ENCODE peak calls at places on chromosomes 7 and 10, in five cellular contexts. One of them, this sample, is unnamed.

GRCh38 chr7:27123477-27124053 is 7.0 kb downstream of the HOXA4 start:
- DNase-seq in cardiac fibroblast: no peak
- DNase-seq in AG04449: no peak
- DNase-seq in B cell: no peak
- DNase-seq in mesothelial cell of epicardium: no peak
- DNase-seq in this sample: no peak

GRCh38 chr10:74728225-74728624 is 98.2 kb upstream of the KAT6B start:
- DNase-seq in AG04449: no peak
- DNase-seq in B cell: no peak
- DNase-seq in mesothelial cell of epicardium: no peak
- DNase-seq in cardiac fibroblast: peak; percentile 5
- DNase-seq in this sample: no peak

GRCh38 chr10:66822801-66823200 is 103.0 kb upstream of the LRRTM3 start:
- DNase-seq in mesothelial cell of epicardium: no peak
- DNase-seq in AG04449: no peak
- DNase-seq in B cell: no peak
- DNase-seq in cardiac fibroblast: no peak
- DNase-seq in this sample: no peak

GRCh38 chr10:122521011-122521410 is 39.5 kb upstream of the DMBT1 start:
- DNase-seq in mesothelial cell of epicardium: no peak
- DNase-seq in AG04449: no peak
- DNase-seq in cardiac fibroblast: no peak
- DNase-seq in B cell: no peak
- DNase-seq in this sample: peak; percentile 25

GRCh38 chr7:135193615-135194081 is 17.7 kb downstream of the WDR91 start:
- DNase-seq in AG04449: peak; percentile 89
- DNase-seq in cardiac fibroblast: peak; percentile 49
- DNase-seq in B cell: no peak
- DNase-seq in mesothelial cell of epicardium: no peak
- DNase-seq in this sample: no peak

GRCh38 chr10:88728107-88728763 is 22.2 kb downstream of the LIPK start:
- DNase-seq in cardiac fibroblast: peak; percentile 52
- DNase-seq in B cell: no peak
- DNase-seq in AG04449: no peak
- DNase-seq in mesothelial cell of epicardium: no peak
- DNase-seq in this sample: peak; percentile 1

GRCh38 chr10:59290448-59290847 is 71.9 kb downstream of the FAM13C start:
- DNase-seq in AG04449: no peak
- DNase-seq in cardiac fibroblast: peak; percentile 12
- DNase-seq in mesothelial cell of epicardium: no peak
- DNase-seq in B cell: no peak
- DNase-seq in this sample: peak; percentile 24

GRCh38 chr7:45033261-45033930 is 33.4 kb downstream of the CCM2 start:
- DNase-seq in B cell: no peak
- DNase-seq in AG04449: no peak
- DNase-seq in cardiac fibroblast: peak; percentile 55
- DNase-seq in mesothelial cell of epicardium: no peak
- DNase-seq in this sample: peak; percentile 50

GRCh38 chr7:87359366-87359765 is 13.9 kb downstream of the CROT start:
- DNase-seq in AG04449: no peak
- DNase-seq in B cell: no peak
- DNase-seq in cardiac fibroblast: peak; percentile 55
- DNase-seq in mesothelial cell of epicardium: no peak
- DNase-seq in this sample: peak; percentile 70

GRCh38 chr10:49397036-49397999 is 1.4 kb upstream of the DRGX start:
- DNase-seq in cardiac fibroblast: peak; percentile 2
- DNase-seq in B cell: no peak
- DNase-seq in mesothelial cell of epicardium: no peak
- DNase-seq in AG04449: no peak
- DNase-seq in this sample: no peak

GRCh38 chr10:88395677-88396076 is 187.4 kb downstream of the RNLS start:
- DNase-seq in B cell: no peak
- DNase-seq in mesothelial cell of epicardium: no peak
- DNase-seq in AG04449: no peak
- DNase-seq in cardiac fibroblast: peak; percentile 34
- DNase-seq in this sample: peak; percentile 26

GRCh38 chr10:99396471-99396870 is 34.0 kb downstream of the GOT1 start:
- DNase-seq in AG04449: no peak
- DNase-seq in mesothelial cell of epicardium: no peak
- DNase-seq in B cell: no peak
- DNase-seq in cardiac fibroblast: peak; percentile 77
- DNase-seq in this sample: no peak

GRCh38 chr7:157423886-157424565 is 87.2 kb downstream of the DNAJB6 start:
- DNase-seq in AG04449: no peak
- DNase-seq in cardiac fibroblast: no peak
- DNase-seq in B cell: no peak
- DNase-seq in mesothelial cell of epicardium: no peak
- DNase-seq in this sample: no peak

GRCh38 chr7:143490719-143491306 is 13.1 kb downstream of the TAS2R41 start:
- DNase-seq in B cell: no peak
- DNase-seq in mesothelial cell of epicardium: no peak
- DNase-seq in AG04449: no peak
- DNase-seq in cardiac fibroblast: peak; percentile 60
- DNase-seq in this sample: peak; percentile 54

GRCh38 chr7:150408393-150409299 is 29.5 kb downstream of the ZNF775 start:
- DNase-seq in mesothelial cell of epicardium: no peak
- DNase-seq in B cell: peak; percentile 90
- DNase-seq in cardiac fibroblast: no peak
- DNase-seq in AG04449: no peak
- DNase-seq in this sample: no peak

GRCh38 chr7:95794917-95795515 is 22.7 kb downstream of the DYNC1I1 start:
- DNase-seq in mesothelial cell of epicardium: no peak
- DNase-seq in AG04449: no peak
- DNase-seq in B cell: no peak
- DNase-seq in cardiac fibroblast: peak; percentile 62
- DNase-seq in this sample: peak; percentile 53

GRCh38 chr10:120521880-120522279 is 64.9 kb downstream of the PLPP4 start:
- DNase-seq in mesothelial cell of epicardium: no peak
- DNase-seq in cardiac fibroblast: no peak
- DNase-seq in AG04449: no peak
- DNase-seq in B cell: no peak
- DNase-seq in this sample: no peak

GRCh38 chr10:75211007-75211735 is 575 bp downstream of the VDAC2 start:
- DNase-seq in cardiac fibroblast: peak; percentile 78
- DNase-seq in mesothelial cell of epicardium: no peak
- DNase-seq in B cell: no peak
- DNase-seq in AG04449: no peak
- DNase-seq in this sample: peak; percentile 56

GRCh38 chr7:44156453-44157010 is 15.4 kb upstream of the MYL7 start:
- DNase-seq in cardiac fibroblast: no peak
- DNase-seq in mesothelial cell of epicardium: no peak
- DNase-seq in B cell: no peak
- DNase-seq in AG04449: no peak
- DNase-seq in this sample: no peak

GRCh38 chr10:31520982-31521381 is 202.0 kb downstream of the ZEB1 start:
- DNase-seq in cardiac fibroblast: no peak
- DNase-seq in AG04449: no peak
- DNase-seq in B cell: no peak
- DNase-seq in mesothelial cell of epicardium: no peak
- DNase-seq in this sample: no peak

GRCh38 chr10:42942279-42942932 is 134.5 kb upstream of the RET start:
- DNase-seq in mesothelial cell of epicardium: no peak
- DNase-seq in cardiac fibroblast: no peak
- DNase-seq in AG04449: no peak
- DNase-seq in B cell: no peak
- DNase-seq in this sample: no peak

GRCh38 chr7:29292886-29293658 is 98.5 kb downstream of the CHN2 start:
- DNase-seq in AG04449: no peak
- DNase-seq in mesothelial cell of epicardium: no peak
- DNase-seq in cardiac fibroblast: no peak
- DNase-seq in B cell: no peak
- DNase-seq in this sample: no peak

GRCh38 chr7:54969190-54969967 is 49.4 kb upstream of the EGFR start:
- DNase-seq in B cell: no peak
- DNase-seq in cardiac fibroblast: peak; percentile 54
- DNase-seq in AG04449: no peak
- DNase-seq in mesothelial cell of epicardium: no peak
- DNase-seq in this sample: no peak

GRCh38 chr7:32496052-32496813 is 944 bp downstream of the AVL9 start:
- DNase-seq in B cell: no peak
- DNase-seq in mesothelial cell of epicardium: no peak
- DNase-seq in cardiac fibroblast: peak; percentile 21
- DNase-seq in AG04449: no peak
- DNase-seq in this sample: no peak

GRCh38 chr10:30052062-30052461 is 7.3 kb downstream of the JCAD start:
- DNase-seq in cardiac fibroblast: peak; percentile 16
- DNase-seq in mesothelial cell of epicardium: no peak
- DNase-seq in AG04449: no peak
- DNase-seq in B cell: no peak
- DNase-seq in this sample: peak; percentile 31

DNA sequence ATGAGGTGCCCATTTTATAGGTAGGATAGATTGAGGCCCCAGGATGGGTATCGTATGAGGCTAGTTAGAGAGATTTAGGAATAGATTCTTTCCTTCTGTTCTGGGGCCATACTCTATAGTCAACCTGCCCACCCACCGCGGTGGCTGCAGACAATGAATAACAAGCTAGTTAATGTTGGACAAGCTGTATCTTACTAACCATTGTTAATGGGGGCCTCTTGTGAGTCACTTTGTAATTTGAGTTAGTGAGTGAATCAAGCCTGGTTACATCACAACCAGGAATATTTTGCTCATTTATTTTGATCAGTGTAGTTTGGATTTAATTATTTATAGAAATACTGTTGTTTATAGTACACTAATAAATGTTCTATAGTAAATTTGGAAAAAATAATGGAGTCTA is 7.3 kb downstream of the SORCS3 start:
- DNase-seq in cardiac fibroblast: no peak
- DNase-seq in AG04449: no peak
- DNase-seq in mesothelial cell of epicardium: no peak
- DNase-seq in B cell: no peak
- DNase-seq in this sample: no peak
- TF ChIP-seq CTCF in cardiac fibroblast: no peak
- TF ChIP-seq CTCF in AG04449: no peak
- TF ChIP-seq CTCF in mesothelial cell of epicardium: no peak
- TF ChIP-seq CTCF in B cell: no peak
- TF ChIP-seq CTCF in this sample: no peak

GRCh38 chr10:52771534-52772455 is 789 bp downstream of the MBL2 start:
- DNase-seq in B cell: no peak
- DNase-seq in mesothelial cell of epicardium: no peak
- DNase-seq in AG04449: no peak
- DNase-seq in cardiac fibroblast: no peak
- DNase-seq in this sample: no peak
- TF ChIP-seq CTCF in B cell: no peak
- TF ChIP-seq CTCF in mesothelial cell of epicardium: no peak
- TF ChIP-seq CTCF in AG04449: no peak
- TF ChIP-seq CTCF in cardiac fibroblast: no peak
- TF ChIP-seq CTCF in this sample: no peak

DNA sequence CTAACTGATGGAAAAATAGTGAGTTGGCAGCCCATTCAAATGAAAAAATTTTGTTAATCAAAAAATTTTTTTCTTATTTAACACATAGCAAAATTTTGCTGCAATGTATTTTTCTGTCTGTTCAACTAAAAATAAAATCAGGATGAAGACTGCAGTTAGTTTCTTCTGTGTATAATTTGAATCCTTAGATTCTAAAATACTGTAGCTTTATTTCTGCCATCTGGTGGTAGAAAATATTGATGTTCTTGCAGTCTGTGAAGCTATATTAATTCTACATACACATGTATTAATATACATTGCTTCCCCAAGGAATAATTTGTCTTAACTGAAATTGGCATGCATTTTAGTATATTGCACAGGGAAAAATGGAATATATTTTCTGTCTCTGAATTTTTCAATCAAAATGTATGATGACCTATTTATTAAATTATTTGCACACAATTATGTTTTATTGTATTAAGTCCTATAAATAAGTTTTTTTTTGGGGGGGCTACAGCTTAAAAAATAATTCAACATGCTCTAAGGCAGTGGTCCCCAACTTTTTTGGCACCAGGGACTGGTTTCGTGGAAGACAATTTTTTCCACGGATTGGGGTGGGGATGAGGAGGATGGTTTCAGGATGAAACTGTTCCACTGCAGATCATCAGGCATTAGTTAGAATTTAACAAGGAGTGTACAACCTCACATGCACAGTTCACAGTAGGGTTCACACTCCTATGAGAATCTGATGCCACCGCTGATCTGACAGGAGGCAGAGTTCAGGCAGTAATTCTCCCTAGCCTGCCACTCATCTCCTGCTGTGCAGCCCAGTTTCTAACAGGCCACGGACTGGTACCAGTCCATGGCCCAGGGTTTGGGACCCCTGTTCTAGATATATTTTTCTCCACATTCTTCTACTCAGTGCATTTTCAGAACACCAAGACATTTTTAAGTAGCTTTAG is 119.4 kb downstream of the GNAT3 start:
- DNase-seq in B cell: no peak
- DNase-seq in AG04449: no peak
- DNase-seq in mesothelial cell of epicardium: no peak
- DNase-seq in cardiac fibroblast: peak; percentile 71
- DNase-seq in this sample: peak; percentile 38
- TF ChIP-seq CTCF in B cell: no peak
- TF ChIP-seq CTCF in AG04449: peak; percentile 25
- TF ChIP-seq CTCF in mesothelial cell of epicardium: peak; percentile 72
- TF ChIP-seq CTCF in cardiac fibroblast: peak; percentile 41
- TF ChIP-seq CTCF in this sample: peak; percentile 38

GRCh38 chr10:78966844-78967488 is 101.8 kb upstream of the ZMIZ1 start:
- DNase-seq in mesothelial cell of epicardium: no peak
- DNase-seq in AG04449: no peak
- DNase-seq in cardiac fibroblast: no peak
- DNase-seq in B cell: no peak
- DNase-seq in this sample: no peak

GRCh38 chr10:78964952-78965633 is 103.7 kb upstream of the ZMIZ1 start:
- DNase-seq in AG04449: no peak
- DNase-seq in mesothelial cell of epicardium: no peak
- DNase-seq in cardiac fibroblast: peak; percentile 19
- DNase-seq in B cell: no peak
- DNase-seq in this sample: peak; percentile 81

GRCh38 chr10:78966182-78966787 is 102.5 kb upstream of the ZMIZ1 start:
- DNase-seq in cardiac fibroblast: no peak
- DNase-seq in AG04449: no peak
- DNase-seq in B cell: no peak
- DNase-seq in mesothelial cell of epicardium: no peak
- DNase-seq in this sample: no peak

GRCh38 chr10:78963074-78964034 is 105.4 kb upstream of the ZMIZ1 start:
- DNase-seq in B cell: no peak
- DNase-seq in mesothelial cell of epicardium: no peak
- DNase-seq in cardiac fibroblast: no peak
- DNase-seq in AG04449: no peak
- DNase-seq in this sample: no peak

DNA sequence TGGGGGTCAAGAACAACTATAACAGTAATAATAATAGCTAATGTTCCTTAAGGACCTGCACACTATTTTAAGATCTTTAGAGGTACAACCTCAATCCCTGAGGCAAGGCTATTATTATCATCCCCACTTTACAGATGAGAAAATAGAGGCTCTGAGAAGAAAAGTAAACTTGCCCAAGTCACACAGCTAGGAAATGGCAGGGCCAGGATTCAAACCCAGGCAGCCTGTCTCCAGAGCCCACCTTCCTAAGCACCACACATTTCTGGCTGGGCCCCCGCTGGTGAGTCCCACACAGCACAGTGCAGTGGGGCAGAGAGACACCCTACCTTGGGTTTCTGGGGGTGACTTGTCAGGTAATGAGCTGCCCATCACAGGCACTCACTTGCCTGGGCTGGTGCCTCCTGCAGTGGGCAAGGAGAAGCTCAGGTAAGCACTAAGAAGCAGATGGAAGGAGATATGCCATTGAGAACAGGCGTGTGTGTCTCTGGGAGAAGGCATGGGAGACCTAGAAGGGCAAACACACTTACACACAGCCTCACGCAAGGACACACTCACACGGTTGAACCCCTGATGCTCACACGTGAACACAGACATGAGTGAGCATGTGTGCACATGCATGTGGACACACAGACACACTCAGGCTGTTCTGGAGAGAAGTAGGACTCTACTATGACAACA is 104.4 kb upstream of the ZMIZ1 start:
- DNase-seq in B cell: no peak
- DNase-seq in cardiac fibroblast: no peak
- DNase-seq in AG04449: no peak
- DNase-seq in mesothelial cell of epicardium: no peak
- DNase-seq in this sample: no peak
- TF ChIP-seq CTCF in B cell: no peak
- TF ChIP-seq CTCF in cardiac fibroblast: no peak
- TF ChIP-seq CTCF in AG04449: no peak
- TF ChIP-seq CTCF in mesothelial cell of epicardium: no peak
- TF ChIP-seq CTCF in this sample: no peak